ENCODE peak calls at places on chromosome 18, in six cellular contexts. U is tibial artery, B is PC-3, T is epithelial cell of esophagus, O is BE2C, Z is stomach. Q is an unnamed sample.

GRCh38 chr18:70397259-70397925 is 108.5 kb downstream of the SOCS6 start:
- DNase-seq in B (peak; percentile 42), Z (no peak), O (no peak), U (no peak), T (peak; percentile 53), Q (peak; percentile 77)

GRCh38 chr18:14085770-14086458 is 46.3 kb downstream of the ZNF519 start:
- DNase-seq in U (no peak), B (no peak), T (no peak), Z (no peak), O (no peak), Q (no peak)

GRCh38 chr18:25724121-25724520 is 366.3 kb downstream of the SS18 start:
- DNase-seq in B (no peak), U (no peak), O (no peak), Z (no peak), T (no peak), Q (no peak)

GRCh38 chr18:32271649-32272324 is 81.9 kb downstream of the MEP1B start:
- DNase-seq in B (peak; percentile 30), O (peak; percentile 14), U (no peak), T (peak; percentile 62), Z (no peak), Q (peak; percentile 56)

GRCh38 chr18:74463271-74463670 is 6.2 kb upstream of the DIPK1C start:
- DNase-seq in U (no peak), O (no peak), T (no peak), Z (no peak), B (no peak), Q (no peak)

GRCh38 chr18:31992836-31993575 is 25.6 kb upstream of the RNF125 start:
- DNase-seq in U (no peak), B (no peak), Z (no peak), O (no peak), T (no peak), Q (no peak)

GRCh38 chr18:28735731-28736130 is 558.8 kb upstream of the CDH2 start:
- DNase-seq in O (peak; percentile 10), B (peak; percentile 82), Z (no peak), U (no peak), T (peak; percentile 69), Q (peak; percentile 84)

GRCh38 chr18:78999939-79000338 is 20.3 kb downstream of the SALL3 start:
- DNase-seq in U (no peak), O (no peak), B (peak; percentile 68), T (peak; percentile 50), Z (no peak), Q (no peak)

GRCh38 chr18:78612318-78612717 is 367.3 kb upstream of the SALL3 start:
- DNase-seq in U (no peak), B (no peak), T (no peak), Z (no peak), O (no peak), Q (no peak)

GRCh38 chr18:29164020-29164706 is 987.2 kb upstream of the CDH2 start:
- DNase-seq in Z (no peak), U (no peak), T (peak; percentile 87), B (peak; percentile 96), O (no peak), Q (peak; percentile 96)

GRCh38 chr18:11387880-11388279 is 221.5 kb upstream of the SLC35G4 start:
- DNase-seq in O (peak; percentile 80), B (peak; percentile 73), U (peak; percentile 76), T (peak; percentile 0), Z (peak; percentile 37), Q (peak; percentile 51)

GRCh38 chr18:32906506-32907214 is 133.8 kb upstream of the KLHL14 start:
- DNase-seq in O (no peak), B (peak; percentile 2), T (peak; percentile 91), U (no peak), Z (no peak), Q (peak; percentile 19)

GRCh38 chr18:78632111-78632541 is 347.5 kb upstream of the SALL3 start:
- DNase-seq in T (peak; percentile 16), B (peak; percentile 25), Z (no peak), O (no peak), U (peak; percentile 52), Q (peak; percentile 12)

GRCh38 chr18:40935423-40935822 is 1019.6 kb upstream of the PIK3C3 start:
- DNase-seq in O (no peak), T (peak; percentile 52), Z (no peak), U (no peak), B (peak; percentile 32), Q (peak; percentile 46)

GRCh38 chr18:10401489-10401888 is 52.9 kb upstream of the APCDD1 start:
- DNase-seq in Z (no peak), U (no peak), B (no peak), O (no peak), T (peak; percentile 29), Q (peak; percentile 26)

GRCh38 chr18:48422947-48423378 is 13.8 kb upstream of the ZBTB7C start:
- DNase-seq in T (no peak), Z (no peak), O (no peak), B (no peak), U (no peak), Q (no peak)

GRCh38 chr18:31671951-31672350 is 12.4 kb downstream of the B4GALT6 start:
- DNase-seq in B (no peak), U (no peak), O (peak; percentile 25), Z (no peak), T (no peak), Q (no peak)

GRCh38 chr18:11887305-11888262 is 20.5 kb downstream of the MPPE1 start:
- DNase-seq in O (no peak), T (no peak), U (peak; percentile 23), Z (no peak), B (peak; percentile 66), Q (no peak)

GRCh38 chr18:39463986-39464385 is 1898.4 kb upstream of the CELF4 start:
- DNase-seq in T (peak; percentile 9), U (no peak), B (no peak), O (no peak), Z (no peak), Q (peak; percentile 57)

GRCh38 chr18:73258375-73259087 is 390.7 kb upstream of the NETO1 start:
- DNase-seq in T (no peak), O (peak; percentile 56), Z (no peak), B (no peak), U (no peak), Q (no peak)

DNA sequence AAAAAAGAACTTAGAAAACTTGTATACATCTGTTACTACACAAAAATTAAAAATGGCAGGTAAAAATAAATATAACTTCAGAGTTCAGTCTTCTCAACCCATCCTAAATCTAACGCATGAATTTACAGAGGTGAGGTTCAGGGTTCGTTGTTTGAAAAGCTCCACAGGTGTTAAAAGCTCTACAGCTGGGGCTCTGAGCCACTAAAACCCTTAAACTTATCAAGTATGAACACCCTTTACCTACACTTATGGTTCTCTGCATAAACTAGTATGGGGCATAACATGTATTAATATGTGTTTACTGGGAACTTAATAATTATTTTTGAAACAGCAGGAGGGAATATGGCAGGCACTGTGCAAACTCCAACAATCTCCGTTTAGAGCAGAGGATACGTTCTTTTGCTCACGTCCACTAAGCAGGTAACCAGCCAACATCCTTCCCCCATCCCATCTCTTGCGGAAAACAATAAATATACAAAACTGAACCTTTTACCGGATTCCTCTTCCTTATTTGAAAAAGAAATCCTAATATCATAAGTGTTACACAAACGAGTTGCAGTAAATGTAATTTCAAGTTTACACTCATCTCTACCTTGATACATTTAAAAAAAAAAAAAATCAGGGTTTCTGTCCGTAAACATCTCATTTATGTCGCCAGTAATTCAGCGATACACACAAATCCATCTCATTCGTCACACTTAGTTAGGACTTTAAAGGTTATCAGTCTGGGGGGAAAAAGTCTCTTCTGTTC is 1.3 kb downstream of the PIAS2 start:
- DNase-seq in O (no peak), Z (no peak), B (no peak), U (no peak), T (peak; percentile 27), Q (no peak)
- H3K4me3 ChIP-seq in O (peak overlapping the region; percentile 67), Z (peak overlapping the region; percentile 80), B (peak overlapping the region; percentile 80), U (peak overlapping the region; percentile 80), T (peak overlapping the region; percentile 81), Q (peak overlapping the region; percentile 59)

GRCh38 chr18:2486426-2486825 is 84.9 kb downstream of the METTL4 start:
- DNase-seq in T (no peak), Z (no peak), B (no peak), O (no peak), U (no peak), Q (no peak)

GRCh38 chr18:2478662-2479061 is 92.6 kb downstream of the METTL4 start:
- DNase-seq in B (no peak), T (no peak), U (no peak), Z (no peak), O (no peak), Q (no peak)

GRCh38 chr18:2482711-2483475 is 88.4 kb downstream of the METTL4 start:
- DNase-seq in O (no peak), B (no peak), Z (no peak), U (no peak), T (no peak), Q (no peak)

GRCh38 chr18:2480536-2480935 is 90.8 kb downstream of the METTL4 start:
- DNase-seq in O (no peak), U (no peak), B (peak; percentile 68), T (peak; percentile 50), Z (no peak), Q (no peak)
- TF ChIP-seq CTCF in O (no peak), U (no peak), B (no peak), T (no peak), Z (no peak), Q (no peak)

DNA sequence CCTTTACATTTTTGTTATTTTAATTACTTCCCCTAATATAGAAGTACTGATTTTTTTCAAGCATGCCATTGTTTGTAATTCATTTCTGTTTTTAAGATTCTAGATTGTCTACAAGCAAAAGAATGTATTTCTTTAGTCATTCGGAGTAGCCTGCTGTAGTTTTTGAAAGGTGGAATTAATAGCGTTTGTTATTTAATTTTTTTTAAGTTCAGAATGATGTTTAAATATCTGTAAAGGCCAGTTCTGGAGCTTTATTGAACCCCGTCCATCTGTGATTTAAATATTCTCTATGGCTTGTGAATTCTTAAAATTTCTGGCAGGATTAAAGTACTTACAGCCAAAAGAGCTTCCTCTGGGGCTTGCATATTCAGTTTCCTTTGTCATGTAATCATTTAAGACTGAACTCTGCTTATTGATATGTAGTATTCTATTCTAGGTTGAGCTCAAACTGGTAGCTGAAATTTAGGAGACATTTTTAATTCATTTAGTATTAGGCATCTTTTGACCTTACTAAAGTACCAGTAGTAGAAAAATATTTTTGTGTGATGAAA is 5.2 kb downstream of the TGIF1 start:
- DNase-seq in U (no peak), B (no peak), O (no peak), Z (no peak), T (no peak), Q (no peak)
- H3K4me3 ChIP-seq in U (peak overlapping the region; percentile 89), B (peak overlapping the region; percentile 96), O (no peak overlapping the region), Z (peak overlapping the region; percentile 86), T (no peak overlapping the region), Q (peak overlapping the region; percentile 32)

GRCh38 chr18:56747032-56747658 is 96.0 kb downstream of the WDR7 start:
- DNase-seq in Z (no peak), U (no peak), O (no peak), T (no peak), B (no peak), Q (no peak)

GRCh38 chr18:56743115-56743514 is 92.0 kb downstream of the WDR7 start:
- DNase-seq in T (no peak), U (no peak), Z (no peak), O (no peak), B (no peak), Q (no peak)

GRCh38 chr18:56748698-56749268 is 97.6 kb downstream of the WDR7 start:
- DNase-seq in O (peak; percentile 15), Z (no peak), T (peak; percentile 46), U (no peak), B (peak; percentile 63), Q (peak; percentile 60)

DNA sequence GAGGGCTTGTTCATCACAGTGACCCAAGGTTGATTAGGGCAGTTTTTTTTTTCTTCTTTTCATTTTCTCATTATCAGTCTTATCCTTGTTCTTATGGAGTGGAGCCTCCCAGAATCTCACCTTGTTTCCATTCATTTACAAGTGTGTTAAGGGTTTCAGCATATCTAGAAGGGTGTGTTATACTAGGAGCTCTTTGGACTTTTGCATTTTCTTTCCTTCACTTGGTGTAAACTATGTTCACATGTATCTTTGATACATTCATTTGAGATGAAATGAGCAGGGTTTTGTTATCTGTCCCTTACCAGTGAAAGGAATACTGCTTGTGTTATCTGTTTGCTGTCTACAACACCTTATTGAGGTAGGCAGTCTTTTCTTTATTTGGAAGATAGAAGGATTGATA is 96.7 kb downstream of the WDR7 start:
- DNase-seq in B (no peak), U (no peak), O (no peak), T (no peak), Z (no peak), Q (no peak)
- TF ChIP-seq CTCF in B (no peak), U (no peak), O (no peak), T (no peak), Z (no peak), Q (no peak)

Q was measured in fibroblast of mammary gland.